ENCODE peak calls at places on chromosome 12, in six cellular contexts. One of them, this sample, is unnamed.

GRCh38 chr12:94560416-94561221 is 89.7 kb downstream of the TMCC3 start:
- DNase-seq in endothelial cell of umbilical vein: peak
- DNase-seq in GM12878: peak
- DNase-seq in A549: no peak
- DNase-seq in HepG2: no peak
- DNase-seq in K562: no peak
- DNase-seq in this sample: peak

GRCh38 chr12:46269429-46270241 is 792 bp upstream of the SLC38A1 start:
- DNase-seq in K562: no peak
- DNase-seq in A549: no peak
- DNase-seq in GM12878: no peak
- DNase-seq in HepG2: no peak
- DNase-seq in endothelial cell of umbilical vein: no peak
- DNase-seq in this sample: peak

GRCh38 chr12:17016116-17016864 is 410.3 kb upstream of the LMO3 start:
- DNase-seq in A549: no peak
- DNase-seq in K562: no peak
- DNase-seq in HepG2: no peak
- DNase-seq in endothelial cell of umbilical vein: no peak
- DNase-seq in GM12878: no peak
- DNase-seq in this sample: no peak

GRCh38 chr12:4037747-4038312 is 164.6 kb upstream of the PARP11 start:
- DNase-seq in HepG2: peak
- DNase-seq in endothelial cell of umbilical vein: peak
- DNase-seq in GM12878: no peak
- DNase-seq in A549: peak
- DNase-seq in K562: peak
- DNase-seq in this sample: peak

GRCh38 chr12:55830601-55831406 is 1.4 kb upstream of the DNAJC14 start:
- DNase-seq in K562: peak
- DNase-seq in endothelial cell of umbilical vein: peak
- DNase-seq in A549: peak
- DNase-seq in GM12878: no peak
- DNase-seq in HepG2: peak
- DNase-seq in this sample: peak

GRCh38 chr12:98883231-98883630 is 238.1 kb downstream of the APAF1 start:
- DNase-seq in K562: no peak
- DNase-seq in GM12878: no peak
- DNase-seq in HepG2: no peak
- DNase-seq in endothelial cell of umbilical vein: no peak
- DNase-seq in A549: no peak
- DNase-seq in this sample: no peak

GRCh38 chr12:78229491-78230209 is 399.0 kb downstream of the NAV3 start:
- DNase-seq in GM12878: peak
- DNase-seq in HepG2: peak
- DNase-seq in A549: peak
- DNase-seq in K562: no peak
- DNase-seq in endothelial cell of umbilical vein: peak
- DNase-seq in this sample: peak

GRCh38 chr12:105077435-105077834 is 6.8 kb downstream of the ALDH1L2 start:
- DNase-seq in endothelial cell of umbilical vein: no peak
- DNase-seq in HepG2: no peak
- DNase-seq in GM12878: no peak
- DNase-seq in A549: no peak
- DNase-seq in K562: no peak
- DNase-seq in this sample: no peak

GRCh38 chr12:129305851-129306250 is 452.6 kb downstream of the GLT1D1 start:
- DNase-seq in K562: no peak
- DNase-seq in endothelial cell of umbilical vein: no peak
- DNase-seq in HepG2: no peak
- DNase-seq in GM12878: no peak
- DNase-seq in A549: no peak
- DNase-seq in this sample: no peak
- TF ChIP-seq MYC in K562: no peak
- TF ChIP-seq MYC in endothelial cell of umbilical vein: no peak
- TF ChIP-seq MYC in HepG2: no peak
- TF ChIP-seq MYC in GM12878: no peak
- TF ChIP-seq MYC in A549: no peak
- TF ChIP-seq MYC in this sample: no peak

GRCh38 chr12:90854136-90854689 is 100.8 kb downstream of the CCER1 start:
- DNase-seq in A549: peak
- DNase-seq in HepG2: peak
- DNase-seq in K562: no peak
- DNase-seq in GM12878: no peak
- DNase-seq in endothelial cell of umbilical vein: peak
- DNase-seq in this sample: peak
- TF ChIP-seq MYC in A549: no peak
- TF ChIP-seq MYC in HepG2: no peak
- TF ChIP-seq MYC in K562: no peak
- TF ChIP-seq MYC in GM12878: no peak
- TF ChIP-seq MYC in endothelial cell of umbilical vein: no peak
- TF ChIP-seq MYC in this sample: no peak

DNA sequence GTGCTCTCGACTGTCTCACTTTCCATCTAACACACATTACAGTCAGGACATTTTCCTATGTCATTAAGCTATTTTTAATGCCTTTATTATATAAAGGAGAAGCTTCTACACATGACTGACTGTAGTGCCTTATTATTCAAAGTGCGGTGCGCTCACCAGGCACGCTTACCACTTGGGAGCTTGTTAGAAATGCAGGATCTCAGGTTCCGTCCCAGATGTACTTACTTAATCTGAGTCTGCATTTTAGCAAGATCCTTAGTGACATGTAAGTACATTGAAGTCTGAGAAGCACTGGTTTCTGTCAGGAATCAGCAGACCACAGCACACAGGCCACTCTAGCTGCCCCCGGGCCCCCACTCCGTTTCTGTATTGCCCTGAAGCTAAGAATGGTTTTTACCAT is 44.7 kb upstream of the MDM1 start:
- DNase-seq in A549: no peak
- DNase-seq in GM12878: no peak
- DNase-seq in K562: no peak
- DNase-seq in HepG2: no peak
- DNase-seq in endothelial cell of umbilical vein: no peak
- DNase-seq in this sample: no peak
- TF ChIP-seq MYC in A549: no peak
- TF ChIP-seq MYC in GM12878: no peak
- TF ChIP-seq MYC in K562: no peak
- TF ChIP-seq MYC in HepG2: no peak
- TF ChIP-seq MYC in endothelial cell of umbilical vein: no peak
- TF ChIP-seq MYC in this sample: no peak

GRCh38 chr12:53062977-53063707 is 13.3 kb downstream of the TNS2 start:
- DNase-seq in K562: no peak
- DNase-seq in endothelial cell of umbilical vein: no peak
- DNase-seq in HepG2: no peak
- DNase-seq in A549: no peak
- DNase-seq in GM12878: no peak
- DNase-seq in this sample: no peak
- TF ChIP-seq MYC in K562: no peak
- TF ChIP-seq MYC in endothelial cell of umbilical vein: no peak
- TF ChIP-seq MYC in HepG2: no peak
- TF ChIP-seq MYC in A549: no peak
- TF ChIP-seq MYC in GM12878: no peak
- TF ChIP-seq MYC in this sample: no peak